ENCODE peak calls at places on chromosomes 6 and 20, in five cellular contexts. V, Q, S, K and C are unnamed samples.

GRCh38 chr6:141110486-141110885 is 1022.2 kb upstream of the GJE1 start:
- DNase-seq in V (no peak), Q (no peak), S (no peak), K (no peak), C (no peak)

GRCh38 chr6:148854086-148854485 is 107.3 kb downstream of the UST start:
- DNase-seq in V (no peak), Q (no peak), S (no peak), K (no peak), C (no peak)

GRCh38 chr6:81769834-81770233 is 17.4 kb upstream of the TENT5A start:
- DNase-seq in V (no peak), Q (no peak), S (no peak), K (no peak), C (no peak)

GRCh38 chr6:169997930-169998218 is 246.5 kb downstream of the ERMARD start:
- DNase-seq in V (peak; percentile 11), Q (no peak), S (no peak), K (peak; percentile 20), C (no peak)

GRCh38 chr20:33209789-33210188 is 7.4 kb upstream of the BPIFA3 start:
- DNase-seq in V (peak; percentile 84), Q (peak; percentile 85), S (no peak), K (peak; percentile 95), C (peak; percentile 61)

GRCh38 chr20:49052334-49052733 is 6.2 kb downstream of the CSE1L start:
- DNase-seq in V (no peak), Q (no peak), S (no peak), K (no peak), C (no peak)

GRCh38 chr6:71028236-71028876 is 71.5 kb upstream of the B3GAT2 start:
- DNase-seq in V (peak; percentile 73), Q (no peak), S (no peak), K (no peak), C (no peak)

GRCh38 chr6:127554435-127555006 is 22.5 kb upstream of the C6orf58 start:
- DNase-seq in V (peak; percentile 43), Q (peak; percentile 14), S (no peak), K (peak; percentile 20), C (peak; percentile 36)

GRCh38 chr6:132961610-132962009 is 147.2 kb downstream of the RPS12 start:
- DNase-seq in V (peak; percentile 39), Q (no peak), S (no peak), K (peak; percentile 7), C (no peak)

GRCh38 chr6:32194825-32195651 is 2.6 kb upstream of the GPSM3 start:
- DNase-seq in V (peak; percentile 43), Q (no peak), S (no peak), K (peak; percentile 82), C (peak; percentile 82)

GRCh38 chr6:111256646-111257045 is 169.3 kb downstream of the SLC16A10 start:
- DNase-seq in V (no peak), Q (no peak), S (no peak), K (no peak), C (no peak)

GRCh38 chr6:11496152-11497060 is 41.1 kb upstream of the TMEM170B start:
- DNase-seq in V (peak; percentile 61), Q (peak; percentile 65), S (peak; percentile 10), K (peak; percentile 87), C (peak; percentile 87)

GRCh38 chr6:8436956-8437355 is 1.6 kb upstream of the SLC35B3 start:
- DNase-seq in V (no peak), Q (no peak), S (no peak), K (no peak), C (no peak)

GRCh38 chr6:118775381-118775780 is 118.6 kb upstream of the ASF1A start:
- DNase-seq in V (no peak), Q (no peak), S (no peak), K (no peak), C (no peak)

GRCh38 chr20:9306521-9306920 is 207.9 kb upstream of the LAMP5 start:
- DNase-seq in V (no peak), Q (no peak), S (no peak), K (peak; percentile 7), C (peak; percentile 90)

GRCh38 chr6:151084275-151084674 is 155.5 kb upstream of the AKAP12 start:
- DNase-seq in V (no peak), Q (no peak), S (no peak), K (no peak), C (no peak)

GRCh38 chr6:105184921-105185320 is 5.1 kb upstream of the POPDC3 start:
- DNase-seq in V (no peak), Q (no peak), S (no peak), K (peak; percentile 84), C (no peak)

GRCh38 chr6:125631165-125631564 is 118.3 kb upstream of the HEY2 start:
- DNase-seq in V (no peak), Q (no peak), S (no peak), K (no peak), C (no peak)

GRCh38 chr6:138485586-138486248 is 13.6 kb downstream of the NHSL1 start:
- DNase-seq in V (peak; percentile 60), Q (peak; percentile 54), S (no peak), K (no peak), C (no peak)

GRCh38 chr6:20319520-20320357 is 81.9 kb upstream of the E2F3 start:
- DNase-seq in V (no peak), Q (no peak), S (no peak), K (peak; percentile 17), C (no peak)

GRCh38 chr6:168513766-168514165 is 72.8 kb downstream of the SMOC2 start:
- DNase-seq in V (no peak), Q (no peak), S (no peak), K (no peak), C (no peak)

GRCh38 chr20:61560361-61560853 is 308.3 kb downstream of the CDH4 start:
- DNase-seq in V (peak; percentile 80), Q (no peak), S (peak; percentile 25), K (no peak), C (no peak)

GRCh38 chr20:44009679-44009992 is 95.0 kb downstream of the TOX2 start:
- DNase-seq in V (peak; percentile 14), Q (no peak), S (no peak), K (no peak), C (no peak)

GRCh38 chr20:32189691-32190607 is 17.6 kb downstream of the PLAGL2 start:
- DNase-seq in V (peak; percentile 75), Q (peak; percentile 67), S (no peak), K (no peak), C (peak; percentile 56)

GRCh38 chr6:150622941-150623874 is 23.5 kb downstream of the PLEKHG1 start:
- DNase-seq in V (no peak), Q (no peak), S (no peak), K (no peak), C (no peak)

GRCh38 chr20:57596998-57597939 is 23.0 kb downstream of the ZBP1 start:
- DNase-seq in V (peak; percentile 75), Q (peak; percentile 61), S (no peak), K (peak; percentile 64), C (peak; percentile 36)

GRCh38 chr6:154969796-154970195 is 25.3 kb upstream of the TIAM2 start:
- DNase-seq in V (no peak), Q (no peak), S (no peak), K (no peak), C (peak; percentile 47)

GRCh38 chr6:54717849-54718455 is 128.6 kb upstream of the FAM83B start:
- DNase-seq in V (peak; percentile 52), Q (peak; percentile 66), S (no peak), K (peak; percentile 97), C (peak; percentile 58)

GRCh38 chr20:14716251-14716650 is 378.8 kb upstream of the FLRT3 start:
- DNase-seq in V (peak; percentile 51), Q (peak; percentile 83), S (peak; percentile 47), K (no peak), C (no peak)

GRCh38 chr20:58839474-58839874 is 11.2 kb downstream of the GNAS-AS1 start:
- DNase-seq in V (peak; percentile 76), Q (no peak), S (no peak), K (peak; percentile 23), C (no peak)

GRCh38 chr6:139887275-139887674 is 512.8 kb upstream of the CITED2 start:
- DNase-seq in V (no peak), Q (no peak), S (no peak), K (no peak), C (no peak)

GRCh38 chr20:47951521-47951951 is 166.3 kb upstream of the SULF2 start:
- DNase-seq in V (no peak), Q (no peak), S (no peak), K (peak; percentile 23), C (peak; percentile 66)

DNA sequence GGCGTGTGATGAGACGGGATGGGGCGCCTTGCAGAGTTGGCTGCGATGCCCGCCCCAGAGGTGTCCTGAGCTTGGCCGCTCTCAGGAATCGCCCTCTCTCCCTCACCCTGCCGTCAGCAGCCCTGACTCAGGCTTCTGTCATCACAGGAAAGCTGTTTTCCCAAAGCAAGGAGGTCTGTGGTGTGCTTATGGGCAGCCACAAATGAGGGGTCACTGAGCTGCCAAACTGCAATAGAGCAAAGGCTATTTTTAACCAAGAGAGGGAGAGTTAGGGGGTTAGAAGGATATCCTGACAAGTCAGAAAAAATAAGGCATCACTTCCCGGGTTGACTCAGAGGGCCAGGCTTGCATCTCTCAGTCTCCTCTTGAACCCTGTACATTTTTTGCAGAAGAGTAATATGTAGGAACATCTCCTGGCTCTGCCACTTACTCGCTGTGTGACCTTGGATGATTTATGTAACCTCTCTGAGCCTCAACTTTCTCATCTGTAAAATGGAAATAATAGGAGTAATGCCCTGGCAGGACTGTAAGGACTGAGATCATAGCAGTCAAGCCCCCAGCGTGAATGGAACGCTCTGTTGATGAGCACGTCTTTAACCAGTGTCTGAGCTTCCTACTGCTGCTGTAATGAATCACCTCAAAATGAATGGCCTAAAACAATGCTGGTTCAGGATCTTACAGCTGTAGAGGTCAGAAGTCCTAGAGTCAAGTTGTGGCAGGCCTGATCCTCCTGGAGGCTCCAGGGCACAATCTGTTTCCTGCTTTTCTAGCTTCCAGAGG is 181.9 kb downstream of the NFATC2 start:
- DNase-seq in V (no peak), Q (no peak), S (no peak), K (peak; percentile 40), C (peak; percentile 99)
- H4K91ac ChIP-seq in V (no peak overlapping the region), Q (no peak overlapping the region), S (no peak overlapping the region), K (no peak overlapping the region), C (no peak overlapping the region)

GRCh38 chr6:116363759-116364158 is 7.0 kb upstream of the DSE start:
- DNase-seq in V (no peak), Q (no peak), S (no peak), K (peak; percentile 62), C (peak; percentile 38)
- H2AK5ac ChIP-seq in V (no peak overlapping the region), Q (no peak overlapping the region), S (no peak overlapping the region), K (no peak overlapping the region), C (no peak overlapping the region)

GRCh38 chr6:87522686-87523085 is 49.9 kb downstream of the SLC35A1 start:
- DNase-seq in V (no peak), Q (no peak), S (no peak), K (no peak), C (no peak)
- H2BK12ac ChIP-seq in V (no peak overlapping the region), Q (no peak overlapping the region), S (no peak overlapping the region), K (no peak overlapping the region), C (no peak overlapping the region)

GRCh38 chr6:5130135-5130866 is 45.2 kb downstream of the PPP1R3G start:
- DNase-seq in V (no peak), Q (no peak), S (no peak), K (no peak), C (no peak)
- H4K91ac ChIP-seq in V (no peak overlapping the region), Q (no peak overlapping the region), S (peak overlapping the region; percentile 30), K (peak overlapping the region; percentile 1), C (no peak overlapping the region)

GRCh38 chr6:24901698-24902328 is 33.9 kb downstream of the RIPOR2 start:
- DNase-seq in V (no peak), Q (no peak), S (no peak), K (no peak), C (no peak)
- H2AK5ac ChIP-seq in V (no peak overlapping the region), Q (no peak overlapping the region), S (no peak overlapping the region), K (no peak overlapping the region), C (no peak overlapping the region)

GRCh38 chr6:43893073-43893472 is 123.1 kb downstream of the VEGFA start:
- DNase-seq in V (no peak), Q (no peak), S (no peak), K (no peak), C (no peak)
- H2BK12ac ChIP-seq in V (no peak overlapping the region), Q (no peak overlapping the region), S (peak overlapping the region; percentile 50), K (no peak overlapping the region), C (no peak overlapping the region)

GRCh38 chr6:44247338-44248302 is 719 bp downstream of the HSP90AB1 start:
- DNase-seq in V (no peak), Q (no peak), S (no peak), K (peak; percentile 52), C (peak; percentile 64)
- H4K91ac ChIP-seq in V (no peak overlapping the region), Q (no peak overlapping the region), S (peak overlapping the region; percentile 47), K (peak overlapping the region; percentile 88), C (no peak overlapping the region)